ENCODE peak calls at places on chromosomes 16 and 17, in nine cellular contexts. Y is osteocyte; S is fibroblast of the aortic adventitia; U is esophagus squamous epithelium; B is upper lobe of right lung; W is PC-3; E is HFF-Myc; P is CD4-positive, alpha-beta T cell; I is HCT116. V is an unnamed sample.

GRCh38 chr17:39928868-39929651 is 1.5 kb downstream of the LRRC3C start:
- DNase-seq in U (no peak), E (no peak), B (no peak), Y (no peak), S (peak), P (no peak), I (peak), W (peak), V (peak)

GRCh38 chr16:67483731-67484525 is 581 bp upstream of the AGRP start:
- DNase-seq in I (no peak), P (no peak), Y (no peak), B (no peak), W (no peak), E (no peak), S (no peak), U (no peak), V (no peak)

GRCh38 chr17:66848496-66848895 is 13.6 kb downstream of the CACNG5 start:
- DNase-seq in I (no peak), U (no peak), S (no peak), Y (no peak), P (no peak), E (no peak), B (no peak), W (no peak), V (no peak)

GRCh38 chr17:72811976-72812687 is 280.4 kb downstream of the SLC39A11 start:
- DNase-seq in B (no peak), I (no peak), Y (no peak), E (no peak), S (peak), W (no peak), U (no peak), P (no peak), V (no peak)

GRCh38 chr16:87742781-87743490 is 22.9 kb downstream of the KLHDC4 start:
- DNase-seq in U (no peak), S (no peak), P (no peak), B (no peak), E (no peak), Y (no peak), I (no peak), W (no peak), V (no peak)

GRCh38 chr17:59846391-59847165 is 46.2 kb downstream of the TUBD1 start:
- DNase-seq in E (no peak), W (peak), P (no peak), S (peak), U (no peak), Y (no peak), B (peak), I (peak), V (peak)

GRCh38 chr17:21400816-21401593 is 24.8 kb downstream of the KCNJ12 start:
- DNase-seq in W (no peak), I (no peak), S (no peak), E (no peak), U (no peak), P (no peak), B (no peak), Y (no peak), V (no peak)

GRCh38 chr16:89491238-89491869 is 993 bp upstream of the ANKRD11 start:
- DNase-seq in P (no peak), I (no peak), Y (no peak), U (no peak), B (no peak), S (peak), W (peak), E (no peak), V (peak)

DNA sequence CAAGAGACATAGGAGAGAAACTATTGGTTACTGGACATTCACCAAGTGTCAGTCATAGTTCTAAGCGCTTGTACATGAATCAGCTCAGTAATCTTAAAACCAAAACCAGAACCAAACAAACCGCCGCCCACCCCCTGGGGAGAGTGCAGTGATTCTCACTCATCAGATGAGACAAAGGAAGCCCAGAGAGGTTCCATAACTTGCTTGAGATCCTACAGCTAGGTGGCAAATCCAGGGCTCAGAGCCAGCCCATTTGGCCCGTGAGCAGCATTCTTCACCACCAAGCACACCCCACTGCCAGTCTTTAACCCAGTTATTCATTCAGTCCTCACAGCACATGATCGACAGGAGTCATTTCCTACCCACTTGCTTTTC is 37.2 kb upstream of the RGS9 start:
- DNase-seq in S (peak), P (peak), Y (no peak), U (no peak), W (peak), B (peak), E (no peak), I (peak), V (peak)
- TF ChIP-seq CTCF in S (no peak), P (no peak), Y (no peak), U (peak), W (no peak), B (no peak), E (no peak), I (no peak), V (no peak)

GRCh38 chr16:85551319-85551978 is 61.7 kb upstream of the GSE1 start:
- DNase-seq in P (no peak), I (no peak), B (no peak), W (no peak), S (no peak), E (no peak), Y (no peak), U (no peak), V (no peak)

GRCh38 chr16:85552980-85553435 is 60.1 kb upstream of the GSE1 start:
- DNase-seq in U (no peak), W (no peak), B (peak), Y (no peak), P (no peak), E (no peak), I (no peak), S (no peak), V (no peak)

GRCh38 chr16:85554791-85555548 is 58.2 kb upstream of the GSE1 start:
- DNase-seq in Y (no peak), W (peak), I (no peak), B (peak), S (peak), P (peak), U (no peak), E (no peak), V (peak)

GRCh38 chr16:85554114-85554790 is 58.9 kb upstream of the GSE1 start:
- DNase-seq in S (peak), Y (no peak), B (peak), E (peak), W (peak), I (peak), P (peak), U (peak), V (peak)

DNA sequence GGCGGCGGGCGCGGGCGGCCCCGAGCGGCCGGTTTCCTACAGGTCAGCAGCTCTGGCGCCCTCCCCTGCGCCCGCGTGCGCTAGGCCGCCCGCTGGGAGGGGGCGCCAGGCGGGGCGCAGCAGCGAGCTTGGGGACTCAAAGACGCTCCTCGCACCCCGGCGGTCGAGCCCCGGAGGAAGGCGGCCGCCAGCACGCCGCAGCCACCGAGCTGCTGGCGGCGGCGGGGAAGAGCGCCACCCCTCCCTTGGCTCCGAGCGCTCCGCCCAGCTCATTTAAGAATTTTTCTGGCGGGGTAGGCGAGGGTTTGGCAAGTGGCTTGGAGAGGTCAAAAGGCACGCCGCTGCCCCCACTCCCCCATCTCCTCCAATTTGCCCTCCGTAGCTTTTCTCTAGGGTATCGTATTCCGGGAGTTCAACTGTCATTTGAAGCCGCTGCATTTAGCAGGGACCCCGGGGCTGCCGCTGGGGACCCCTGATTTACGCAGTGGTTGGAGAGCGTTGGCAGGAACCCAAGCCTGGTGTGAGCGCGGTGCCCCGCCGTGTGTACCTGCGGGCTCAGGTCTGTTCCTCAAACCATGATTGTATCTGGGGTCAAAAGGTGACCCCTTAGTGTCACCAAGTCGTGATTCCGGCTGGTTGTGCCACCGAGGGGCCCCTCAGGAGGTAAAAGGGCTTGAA is 59.5 kb upstream of the GSE1 start:
- DNase-seq in U (no peak), Y (no peak), P (no peak), S (peak), E (no peak), B (peak), I (peak), W (peak), V (peak)
- TF ChIP-seq CTCF in U (peak), Y (peak), P (no peak), S (no peak), E (peak), B (peak), I (no peak), W (peak), V (no peak)

GRCh38 chr17:61337247-61337812 is 62.3 kb upstream of the TBX2 start:
- DNase-seq in Y (no peak), P (no peak), S (no peak), I (no peak), B (no peak), U (no peak), W (peak), E (no peak), V (no peak)
- TF ChIP-seq CTCF in Y (no peak), P (no peak), S (no peak), I (no peak), B (no peak), U (no peak), W (peak), E (no peak), V (no peak)

GRCh38 chr17:75650874-75651273 is 16.1 kb downstream of the RECQL5 start:
- DNase-seq in I (no peak), Y (no peak), B (peak), W (no peak), P (no peak), U (no peak), S (no peak), E (no peak), V (no peak)

GRCh38 chr17:75649687-75650086 is 16.5 kb downstream of the SMIM5 start:
- DNase-seq in E (no peak), P (no peak), S (no peak), W (no peak), I (no peak), B (peak), U (no peak), Y (no peak), V (no peak)

GRCh38 chr17:75654176-75654575 is 12.8 kb downstream of the RECQL5 start:
- DNase-seq in U (no peak), I (no peak), P (no peak), W (peak), B (no peak), S (no peak), Y (no peak), E (no peak), V (no peak)

GRCh38 chr17:75652341-75652740 is 14.6 kb downstream of the RECQL5 start:
- DNase-seq in E (no peak), S (no peak), I (no peak), P (no peak), B (peak), U (no peak), Y (no peak), W (no peak), V (no peak)

GRCh38 chr17:75652934-75653549 is 13.9 kb downstream of the RECQL5 start:
- DNase-seq in P (no peak), Y (no peak), U (no peak), S (peak), E (no peak), B (peak), W (peak), I (no peak), V (no peak)
- TF ChIP-seq CTCF in P (peak), Y (peak), U (peak), S (peak), E (peak), B (peak), W (peak), I (peak), V (peak)

GRCh38 chr17:2137342-2138098 is 82.6 kb downstream of the HIC1 start:
- DNase-seq in P (no peak), E (no peak), S (peak), Y (no peak), W (no peak), B (no peak), U (no peak), I (peak), V (peak)
- TF ChIP-seq CTCF in P (no peak), E (no peak), S (no peak), Y (no peak), W (no peak), B (no peak), U (no peak), I (no peak), V (no peak)

GRCh38 chr16:84931506-84931905 is 79.8 kb downstream of the ZDHHC7 start:
- DNase-seq in W (no peak), E (no peak), U (no peak), S (peak), P (no peak), B (no peak), Y (no peak), I (no peak), V (no peak)

GRCh38 chr16:84932691-84933090 is 78.6 kb downstream of the ZDHHC7 start:
- DNase-seq in I (no peak), P (no peak), Y (no peak), W (no peak), E (no peak), U (no peak), S (no peak), B (no peak), V (no peak)

GRCh38 chr16:84931107-84931494 is 80.2 kb downstream of the ZDHHC7 start:
- DNase-seq in S (no peak), I (no peak), Y (no peak), E (no peak), P (no peak), U (no peak), W (no peak), B (no peak), V (no peak)

GRCh38 chr16:84937196-84937935 is 74.0 kb downstream of the ZDHHC7 start:
- DNase-seq in I (no peak), W (no peak), E (no peak), P (no peak), B (no peak), S (no peak), Y (no peak), U (no peak), V (peak)

DNA sequence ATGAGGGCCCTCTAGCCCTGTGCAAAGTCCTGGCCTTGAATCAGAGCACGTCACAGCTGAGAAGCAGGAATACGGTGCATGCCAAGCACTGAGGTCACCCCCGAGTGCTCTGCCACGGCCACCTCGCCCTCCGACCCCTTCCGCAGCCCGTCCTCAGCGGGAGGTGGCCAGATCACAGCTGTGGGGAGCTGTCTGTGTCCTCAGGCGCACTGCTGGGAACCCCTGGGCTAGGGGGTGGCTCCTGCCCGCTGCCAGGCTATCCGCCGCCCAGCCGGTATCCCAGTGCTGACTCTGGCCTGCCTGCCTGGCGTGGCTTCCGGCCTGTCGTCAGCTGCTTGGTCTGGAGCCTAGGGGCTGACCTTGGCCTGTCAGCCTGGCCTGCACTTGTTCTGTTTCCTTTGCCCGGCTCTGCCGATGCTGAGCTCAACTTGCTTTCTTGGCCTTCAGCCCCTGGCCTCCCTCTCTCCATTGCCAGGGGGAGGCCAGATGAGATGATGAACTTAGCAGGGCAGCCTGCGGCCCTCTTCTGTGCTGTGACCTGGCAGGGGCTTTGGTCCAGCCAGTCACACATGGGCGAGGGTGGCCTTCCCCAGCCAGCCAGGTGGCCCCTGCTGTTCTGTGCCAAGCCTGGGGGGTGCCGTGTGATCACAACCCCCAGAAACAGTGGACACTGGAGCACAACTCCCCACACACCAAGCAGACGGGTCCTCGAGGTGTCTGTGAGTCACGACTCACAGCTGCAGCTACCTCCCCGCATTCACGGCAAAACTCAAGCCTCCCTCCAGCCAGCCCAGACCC is 77.4 kb downstream of the ZDHHC7 start:
- DNase-seq in W (no peak), Y (no peak), I (no peak), B (peak), S (peak), P (no peak), E (no peak), U (no peak), V (peak)
- TF ChIP-seq CTCF in W (no peak), Y (no peak), I (no peak), B (no peak), S (no peak), P (no peak), E (no peak), U (no peak), V (no peak)

GRCh38 chr16:46687486-46687885 is 1.5 kb downstream of the VPS35 start:
- DNase-seq in E (no peak), I (no peak), W (peak), S (no peak), P (no peak), B (no peak), U (no peak), Y (no peak), V (no peak)

GRCh38 chr16:46688101-46688656 is 799 bp downstream of the VPS35 start:
- DNase-seq in P (no peak), B (no peak), E (peak), S (peak), W (peak), U (no peak), Y (no peak), I (no peak), V (no peak)

GRCh38 chr16:46689492-46690280 is at the start of gene ORC6:
- DNase-seq in E (peak), B (peak), U (peak), S (peak), I (peak), Y (peak), W (peak), P (peak), V (peak)

GRCh38 chr16:46690281-46691178 is 1.1 kb downstream of the ORC6 start:
- DNase-seq in E (no peak), W (peak), I (no peak), Y (no peak), B (no peak), P (no peak), S (peak), U (no peak), V (peak)

DNA sequence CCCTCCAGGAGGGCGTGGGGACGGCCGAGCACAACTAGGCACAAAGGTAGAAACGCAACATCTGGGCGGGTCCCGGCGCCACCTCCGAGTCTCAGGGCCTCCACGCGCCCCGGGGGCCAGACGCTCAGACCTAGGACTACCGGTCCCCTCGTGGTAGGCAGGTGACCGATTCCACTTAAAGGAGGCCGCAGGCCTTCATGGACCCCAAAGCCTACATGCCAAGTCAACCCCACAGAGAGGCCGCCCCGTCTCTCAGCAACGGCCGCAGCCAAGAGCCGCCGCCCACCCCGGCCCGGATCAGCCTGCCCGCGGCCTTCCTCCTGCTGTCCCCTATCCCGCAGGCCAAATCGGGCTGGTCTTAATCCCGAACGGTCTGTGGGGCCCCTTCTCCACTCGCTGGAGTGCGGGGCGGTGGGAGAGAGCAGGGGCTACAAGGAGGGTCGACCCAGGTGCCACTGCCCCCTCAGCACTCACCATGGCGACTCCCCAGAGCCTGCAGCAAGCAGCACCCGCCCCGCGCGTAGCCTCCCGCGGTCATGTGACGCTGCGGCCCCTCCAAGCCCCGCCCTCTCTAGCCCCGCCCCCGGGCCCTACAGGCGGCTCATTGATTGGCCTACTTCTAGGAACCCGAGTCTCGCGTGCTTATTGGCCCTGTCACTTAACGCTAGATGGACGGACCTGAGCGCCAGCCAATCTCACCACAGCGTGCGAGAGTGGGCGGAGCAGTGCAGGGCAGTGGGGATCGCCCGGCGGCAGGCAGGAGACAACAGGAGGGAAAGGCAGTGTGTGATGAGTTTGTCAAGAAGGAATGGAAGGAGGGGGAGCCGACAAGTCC is at the start of gene VPS35:
- DNase-seq in W (peak), S (peak), E (peak), Y (peak), B (peak), I (peak), U (peak), P (peak), V (peak)
- TF ChIP-seq CTCF in W (no peak), S (peak), E (peak), Y (no peak), B (no peak), I (no peak), U (peak), P (no peak), V (peak)

DNA sequence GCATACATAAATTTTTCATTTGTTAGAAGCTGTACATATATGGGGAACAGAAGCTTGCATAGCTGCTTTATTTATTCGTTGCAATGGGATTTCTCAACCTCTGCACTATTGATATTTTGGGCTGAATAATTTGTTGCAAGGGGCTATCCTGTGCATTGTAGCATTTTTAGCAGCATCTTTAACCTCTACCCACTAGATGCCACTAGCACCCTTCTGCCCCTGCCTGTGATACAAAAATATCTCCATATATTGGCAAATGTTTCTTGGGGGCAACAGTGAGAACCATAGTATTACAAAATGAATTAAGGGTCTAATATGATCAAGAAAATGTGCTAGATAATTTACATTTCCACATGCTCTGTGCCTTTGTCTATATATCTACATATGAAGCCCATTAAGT is 1401.0 kb downstream of the CDH11 start:
- DNase-seq in W (no peak), S (no peak), I (no peak), B (no peak), E (no peak), P (no peak), Y (no peak), U (no peak), V (no peak)
- TF ChIP-seq CTCF in W (no peak), S (peak), I (no peak), B (no peak), E (peak), P (no peak), Y (peak), U (no peak), V (peak)

GRCh38 chr16:77131398-77131797 is 59.6 kb upstream of the MON1B start:
- DNase-seq in B (no peak), E (no peak), U (no peak), I (no peak), W (no peak), P (no peak), S (no peak), Y (no peak), V (no peak)

GRCh38 chr16:77133706-77134105 is 57.3 kb upstream of the MON1B start:
- DNase-seq in Y (no peak), B (no peak), U (no peak), S (no peak), P (no peak), W (no peak), E (no peak), I (no peak), V (no peak)

GRCh38 chr16:77132051-77132618 is 58.9 kb upstream of the MON1B start:
- DNase-seq in E (no peak), P (no peak), I (no peak), Y (no peak), W (no peak), S (no peak), U (no peak), B (no peak), V (no peak)

GRCh38 chr16:77137045-77137444 is 53.9 kb upstream of the MON1B start:
- DNase-seq in W (no peak), E (no peak), P (no peak), B (no peak), Y (no peak), U (no peak), I (no peak), S (no peak), V (no peak)
- TF ChIP-seq CTCF in W (no peak), E (no peak), P (no peak), B (no peak), Y (no peak), U (no peak), I (no peak), S (no peak), V (no peak)